ENCODE peak calls at places on chromosomes 7 and 10, in eight cellular contexts. H, N, J, X, Y, E, A and T are unnamed samples.

GRCh38 chr7:66043681-66044497 is 31.7 kb upstream of the ASL start:
- DNase-seq in A (peak; percentile 73), J (peak; percentile 80), E (peak; percentile 92), Y (peak; percentile 39), H (peak; percentile 55), N (no peak), X (peak; percentile 27), T (peak; percentile 36)

GRCh38 chr10:125083576-125083920 is 76.8 kb downstream of the CTBP2 start:
- DNase-seq in A (no peak), Y (peak; percentile 38), H (no peak), N (no peak), E (no peak), J (peak; percentile 71), X (no peak), T (no peak)

GRCh38 chr10:71746344-71747037 is 26.8 kb downstream of the VSIR start:
- DNase-seq in J (peak; percentile 68), N (no peak), E (no peak), X (no peak), A (peak; percentile 57), Y (peak; percentile 44), H (no peak), T (peak; percentile 65)

GRCh38 chr7:74003609-74004008 is 24.4 kb upstream of the ELN start:
- DNase-seq in Y (no peak), N (no peak), X (no peak), E (no peak), J (no peak), H (no peak), A (no peak), T (no peak)

GRCh38 chr7:105354383-105354782 is 34.3 kb downstream of the SRPK2 start:
- DNase-seq in X (no peak), A (no peak), Y (no peak), N (no peak), H (peak; percentile 34), J (no peak), E (no peak), T (peak; percentile 32)

GRCh38 chr7:74275401-74275881 is 13.8 kb upstream of the CLIP2 start:
- DNase-seq in Y (no peak), X (no peak), J (no peak), E (no peak), A (no peak), N (peak; percentile 63), H (no peak), T (peak; percentile 19)

GRCh38 chr10:97796651-97797050 is 24.9 kb upstream of the SFRP5 start:
- DNase-seq in H (no peak), X (no peak), N (no peak), A (no peak), J (no peak), E (no peak), Y (no peak), T (peak; percentile 63)

GRCh38 chr7:28564755-28565374 is 152.5 kb downstream of the CREB5 start:
- DNase-seq in Y (no peak), H (no peak), E (no peak), X (no peak), N (no peak), J (no peak), A (no peak), T (no peak)

GRCh38 chr10:72133517-72133916 is 45.2 kb upstream of the SPOCK2 start:
- DNase-seq in A (no peak), X (no peak), J (no peak), N (no peak), E (no peak), Y (peak; percentile 44), H (no peak), T (no peak)

GRCh38 chr7:94779070-94779469 is 123.1 kb upstream of the SGCE start:
- DNase-seq in H (no peak), Y (peak; percentile 15), X (no peak), A (no peak), E (no peak), J (no peak), N (no peak), T (no peak)

GRCh38 chr10:122864901-122865300 is 14.5 kb downstream of the FAM24B start:
- DNase-seq in Y (peak; percentile 35), J (no peak), E (no peak), X (no peak), H (no peak), N (no peak), A (no peak), T (no peak)

GRCh38 chr10:132565516-132566209 is 28.1 kb downstream of the INPP5A start:
- DNase-seq in X (no peak), Y (no peak), H (no peak), E (no peak), A (no peak), N (no peak), J (no peak), T (no peak)

GRCh38 chr7:40598915-40599314 is 464.1 kb downstream of the SUGCT start:
- DNase-seq in X (no peak), A (no peak), Y (no peak), H (no peak), N (no peak), E (no peak), J (no peak), T (peak; percentile 14)

GRCh38 chr7:47672267-47672920 is 90.5 kb upstream of the TNS3 start:
- DNase-seq in X (no peak), Y (no peak), J (no peak), N (no peak), H (peak; percentile 63), A (no peak), E (no peak), T (no peak)

DNA sequence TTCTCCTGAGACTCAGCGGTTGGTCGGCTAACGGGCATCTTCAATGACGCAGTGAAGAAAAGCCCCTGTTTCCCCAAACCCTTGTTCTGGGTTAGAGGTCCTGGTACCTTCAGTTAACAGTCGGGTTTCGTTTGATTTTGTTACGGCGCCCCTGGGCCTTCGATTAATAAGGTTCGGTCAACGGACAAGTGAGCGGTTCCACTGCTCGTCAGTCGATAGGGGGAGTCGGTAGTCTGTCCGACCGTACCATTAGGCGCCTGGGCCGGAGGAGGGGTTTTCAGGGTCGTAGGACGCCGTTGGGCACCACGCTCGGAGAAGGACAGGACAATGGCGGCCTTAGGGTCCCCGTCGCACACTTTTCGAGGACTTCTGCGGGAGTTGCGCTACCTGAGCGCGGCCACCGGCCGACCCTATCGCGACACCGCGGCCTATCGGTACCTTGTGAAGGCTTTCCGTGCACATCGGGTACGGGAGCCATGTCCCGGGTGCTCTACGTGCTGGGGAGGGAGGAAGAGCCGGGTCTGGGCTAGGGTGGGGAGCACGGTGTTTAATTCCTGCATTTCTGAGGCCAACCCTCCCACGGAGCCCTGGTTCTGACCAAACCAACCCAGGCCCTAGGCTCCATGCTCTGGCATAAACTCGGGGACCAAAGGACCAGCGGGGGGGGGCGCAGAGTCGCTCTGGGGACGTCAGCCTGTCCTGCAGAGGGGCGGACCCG is at the start of gene FMC1:
- DNase-seq in J (peak; percentile 96), A (peak; percentile 87), H (peak; percentile 88), Y (peak; percentile 97), N (no peak), X (peak; percentile 94), E (peak; percentile 92), T (peak; percentile 95)
- TF ChIP-seq CTCF in J (peak; percentile 45), A (peak; percentile 63), H (peak; percentile 23), Y (peak; percentile 36), N (peak; percentile 43), X (peak; percentile 44), E (peak; percentile 21), T (no peak)

GRCh38 chr10:117224881-117225280 is 16.0 kb upstream of the SLC18A2 start:
- DNase-seq in H (no peak), N (no peak), Y (no peak), E (no peak), A (no peak), J (no peak), X (no peak), T (no peak)

GRCh38 chr10:117224036-117224430 is 16.9 kb upstream of the SLC18A2 start:
- DNase-seq in H (no peak), Y (no peak), A (no peak), E (no peak), J (no peak), X (no peak), N (no peak), T (no peak)

GRCh38 chr10:117228210-117228609 is 12.7 kb upstream of the SLC18A2 start:
- DNase-seq in E (no peak), A (no peak), J (no peak), X (no peak), H (no peak), N (no peak), Y (no peak), T (no peak)

GRCh38 chr10:117223413-117224035 is 17.4 kb upstream of the SLC18A2 start:
- DNase-seq in E (no peak), A (no peak), N (no peak), X (no peak), J (no peak), Y (no peak), H (no peak), T (no peak)

DNA sequence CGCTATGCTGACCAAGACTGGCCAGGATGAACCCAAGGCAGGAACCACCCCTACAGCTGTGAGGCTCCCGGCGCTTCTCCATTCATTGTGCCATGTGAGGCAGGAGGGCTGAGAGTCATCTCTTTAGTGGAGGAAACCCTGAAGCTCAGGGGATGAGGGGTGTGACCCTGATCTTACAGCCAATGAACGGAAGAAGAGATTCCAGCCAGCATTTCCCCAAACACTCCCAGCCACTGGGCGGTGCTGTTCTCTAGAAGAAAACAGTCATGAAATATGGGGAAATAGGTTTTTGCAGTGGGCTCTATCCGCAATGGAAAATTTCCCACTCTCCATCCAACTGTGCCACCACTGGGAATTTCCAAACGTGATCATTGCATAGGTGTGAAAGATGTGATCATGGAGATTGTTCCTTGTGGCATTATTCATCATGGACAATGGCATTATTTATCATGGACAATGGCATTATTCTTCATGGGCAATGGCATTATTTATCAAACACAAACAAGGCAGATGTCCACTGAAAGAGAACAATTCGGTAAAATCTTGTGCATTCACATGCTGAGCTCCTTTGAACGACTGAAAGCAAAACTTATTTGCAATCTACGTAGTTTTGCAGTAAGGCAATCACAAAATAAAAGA is 14.0 kb upstream of the SLC18A2 start:
- DNase-seq in A (no peak), J (no peak), X (no peak), E (no peak), N (no peak), Y (peak; percentile 52), H (no peak), T (peak; percentile 40)
- TF ChIP-seq CTCF in A (peak; percentile 37), J (peak; percentile 66), X (no peak), E (no peak), N (peak; percentile 51), Y (peak; percentile 63), H (no peak), T (peak; percentile 42)

DNA sequence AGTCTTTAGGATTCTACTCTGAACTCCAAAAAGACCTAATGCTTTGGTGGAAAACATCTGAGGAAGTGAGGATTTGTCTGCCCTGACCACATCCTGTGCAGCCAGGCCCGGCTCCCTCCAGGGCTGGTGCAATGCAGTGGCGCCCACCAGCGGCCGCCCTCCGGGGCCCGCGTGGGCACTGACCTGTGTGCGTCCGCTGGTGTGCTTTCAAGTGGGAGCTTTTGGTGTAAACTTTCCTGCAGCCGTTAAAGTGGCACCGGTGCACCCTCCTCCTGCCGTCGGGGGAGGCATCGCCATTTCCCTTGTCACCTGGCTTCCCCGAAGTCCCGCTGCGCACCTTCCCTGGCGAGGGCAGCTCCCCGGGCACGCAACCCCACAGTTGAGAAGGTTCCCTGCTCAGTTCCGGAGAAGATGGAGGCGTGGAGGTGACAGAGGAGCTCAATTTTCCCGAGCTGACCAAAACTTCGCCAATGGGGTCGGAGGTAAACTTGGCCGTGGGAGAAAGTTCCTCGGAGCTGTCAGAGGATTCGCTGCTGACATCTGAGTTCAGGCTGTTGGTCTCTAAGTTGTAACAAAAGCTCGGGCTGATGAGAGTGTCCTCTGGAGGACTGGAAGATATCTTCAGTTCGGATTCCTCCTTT is 3.4 kb downstream of the KLF6 start:
- DNase-seq in A (no peak), E (peak; percentile 90), H (peak; percentile 63), J (peak; percentile 58), X (no peak), Y (peak; percentile 83), N (no peak), T (peak; percentile 65)
- TF ChIP-seq CTCF in A (peak; percentile 37), E (peak; percentile 39), H (no peak), J (peak; percentile 22), X (no peak), Y (peak; percentile 77), N (no peak), T (peak; percentile 44)

GRCh38 chr7:9391221-9391620 is 957.8 kb downstream of the NXPH1 start:
- DNase-seq in Y (no peak), X (no peak), N (no peak), H (no peak), J (no peak), A (no peak), E (no peak), T (no peak)
- TF ChIP-seq CTCF in Y (no peak), X (no peak), N (no peak), H (no peak), J (no peak), A (no peak), E (no peak), T (no peak)